ENCODE peak calls at places on chromosomes 5 and 9, in six cellular contexts. One of them, this sample, is unnamed.

GRCh38 chr5:170273968-170274710 is 23.4 kb downstream of the LCP2 start:
- DNase-seq in astrocyte of the spinal cord: no peak
- DNase-seq in lower leg skin: no peak
- DNase-seq in stimulated activated naive CD8-positive, alpha-beta T cell treated with anti-CD3 and anti-CD28 coated beads, Interleukin-15, amount 100 ng/mL, for 72 hours: no peak
- DNase-seq in EL: peak; percentile 18
- DNase-seq in breast epithelium: no peak
- DNase-seq in this sample: peak; percentile 2

GRCh38 chr9:14146201-14146890 is 167.6 kb downstream of the NFIB start:
- DNase-seq in astrocyte of the spinal cord: no peak
- DNase-seq in lower leg skin: no peak
- DNase-seq in stimulated activated naive CD8-positive, alpha-beta T cell treated with anti-CD3 and anti-CD28 coated beads, Interleukin-15, amount 100 ng/mL, for 72 hours: no peak
- DNase-seq in EL: no peak
- DNase-seq in breast epithelium: no peak
- DNase-seq in this sample: no peak

GRCh38 chr9:76521906-76522305 is 62.9 kb downstream of the GCNT1 start:
- DNase-seq in astrocyte of the spinal cord: no peak
- DNase-seq in lower leg skin: no peak
- DNase-seq in stimulated activated naive CD8-positive, alpha-beta T cell treated with anti-CD3 and anti-CD28 coated beads, Interleukin-15, amount 100 ng/mL, for 72 hours: no peak
- DNase-seq in EL: no peak
- DNase-seq in breast epithelium: no peak
- DNase-seq in this sample: no peak

GRCh38 chr5:8522635-8523034 is 653.7 kb downstream of the MTRR start:
- DNase-seq in astrocyte of the spinal cord: no peak
- DNase-seq in lower leg skin: no peak
- DNase-seq in stimulated activated naive CD8-positive, alpha-beta T cell treated with anti-CD3 and anti-CD28 coated beads, Interleukin-15, amount 100 ng/mL, for 72 hours: no peak
- DNase-seq in EL: no peak
- DNase-seq in breast epithelium: no peak
- DNase-seq in this sample: no peak

GRCh38 chr9:136018257-136019031 is 57.3 kb upstream of the UBAC1 start:
- DNase-seq in astrocyte of the spinal cord: no peak
- DNase-seq in lower leg skin: no peak
- DNase-seq in stimulated activated naive CD8-positive, alpha-beta T cell treated with anti-CD3 and anti-CD28 coated beads, Interleukin-15, amount 100 ng/mL, for 72 hours: no peak
- DNase-seq in EL: no peak
- DNase-seq in breast epithelium: no peak
- DNase-seq in this sample: no peak

GRCh38 chr5:133274597-133274935 is 222.8 kb downstream of the HSPA4 start:
- DNase-seq in astrocyte of the spinal cord: no peak
- DNase-seq in lower leg skin: no peak
- DNase-seq in stimulated activated naive CD8-positive, alpha-beta T cell treated with anti-CD3 and anti-CD28 coated beads, Interleukin-15, amount 100 ng/mL, for 72 hours: no peak
- DNase-seq in EL: no peak
- DNase-seq in breast epithelium: no peak
- DNase-seq in this sample: no peak

GRCh38 chr9:121698627-121699270 is 47.3 kb downstream of the DAB2IP start:
- DNase-seq in astrocyte of the spinal cord: no peak
- DNase-seq in lower leg skin: no peak
- DNase-seq in stimulated activated naive CD8-positive, alpha-beta T cell treated with anti-CD3 and anti-CD28 coated beads, Interleukin-15, amount 100 ng/mL, for 72 hours: no peak
- DNase-seq in EL: no peak
- DNase-seq in breast epithelium: no peak
- DNase-seq in this sample: no peak

GRCh38 chr5:135039526-135040296 is 5.7 kb upstream of the PITX1 start:
- DNase-seq in astrocyte of the spinal cord: no peak
- DNase-seq in lower leg skin: no peak
- DNase-seq in stimulated activated naive CD8-positive, alpha-beta T cell treated with anti-CD3 and anti-CD28 coated beads, Interleukin-15, amount 100 ng/mL, for 72 hours: no peak
- DNase-seq in EL: no peak
- DNase-seq in breast epithelium: no peak
- DNase-seq in this sample: no peak

GRCh38 chr5:81334304-81335061 is 33.1 kb downstream of the ZCCHC9 start:
- DNase-seq in astrocyte of the spinal cord: no peak
- DNase-seq in lower leg skin: no peak
- DNase-seq in stimulated activated naive CD8-positive, alpha-beta T cell treated with anti-CD3 and anti-CD28 coated beads, Interleukin-15, amount 100 ng/mL, for 72 hours: no peak
- DNase-seq in EL: no peak
- DNase-seq in breast epithelium: no peak
- DNase-seq in this sample: no peak

GRCh38 chr9:132797861-132798659 is 80.0 kb downstream of the AK8 start:
- DNase-seq in astrocyte of the spinal cord: no peak
- DNase-seq in lower leg skin: no peak
- DNase-seq in stimulated activated naive CD8-positive, alpha-beta T cell treated with anti-CD3 and anti-CD28 coated beads, Interleukin-15, amount 100 ng/mL, for 72 hours: no peak
- DNase-seq in EL: peak; percentile 41
- DNase-seq in breast epithelium: no peak
- DNase-seq in this sample: no peak

GRCh38 chr9:26170224-26170623 is 492.0 kb upstream of the TUSC1 start:
- DNase-seq in astrocyte of the spinal cord: peak; percentile 15
- DNase-seq in lower leg skin: peak; percentile 19
- DNase-seq in stimulated activated naive CD8-positive, alpha-beta T cell treated with anti-CD3 and anti-CD28 coated beads, Interleukin-15, amount 100 ng/mL, for 72 hours: no peak
- DNase-seq in EL: peak; percentile 1
- DNase-seq in breast epithelium: no peak
- DNase-seq in this sample: no peak

This sample was measured in fibroblast of lung.